ENCODE peak calls at places on chromosomes 2 and 18, in seven cellular contexts. Z is fibroblast of mammary gland, E is aorta, O is left lung, J is A549, B is left cardiac atrium, V is HFF-Myc. G is an unnamed sample.

GRCh38 chr2:190432567-190433231 is 24.5 kb downstream of the MFSD6 start:
- DNase-seq in E (no peak), Z (no peak), J (no peak), B (no peak), O (no peak), V (no peak), G (no peak)

GRCh38 chr2:132550285-132550684 is 119.7 kb downstream of the LYPD1 start:
- DNase-seq in V (no peak), Z (no peak), J (no peak), B (no peak), O (no peak), E (no peak), G (no peak)

GRCh38 chr2:182020319-182021055 is 34.8 kb downstream of the PPP1R1C start:
- DNase-seq in V (no peak), E (no peak), Z (peak), J (peak), O (no peak), B (no peak), G (no peak)

GRCh38 chr2:54204476-54204875 is 51.6 kb downstream of the TSPYL6 start:
- DNase-seq in E (no peak), B (no peak), O (no peak), Z (no peak), J (no peak), V (no peak), G (no peak)

GRCh38 chr2:32805104-32806095 is 141.4 kb upstream of the LTBP1 start:
- DNase-seq in E (no peak), V (no peak), Z (no peak), B (no peak), O (no peak), J (peak), G (no peak)

GRCh38 chr2:122412360-122412759 is 656.9 kb downstream of the TSN start:
- DNase-seq in E (no peak), Z (no peak), J (no peak), O (no peak), V (no peak), B (no peak), G (no peak)

GRCh38 chr2:70995227-70995729 is 605 bp upstream of the TEX261 start:
- DNase-seq in B (no peak), O (no peak), Z (peak), E (no peak), J (peak), V (peak), G (no peak)

GRCh38 chr2:10003206-10004125 is 39.9 kb upstream of the KLF11 start:
- DNase-seq in O (no peak), V (no peak), B (no peak), J (no peak), E (peak), Z (no peak), G (no peak)

GRCh38 chr2:156818944-156819343 is 382.8 kb downstream of the GPD2 start:
- DNase-seq in O (no peak), B (no peak), V (no peak), J (no peak), Z (peak), E (no peak), G (no peak)

GRCh38 chr2:133847591-133847990 is 279.3 kb upstream of the NCKAP5 start:
- DNase-seq in Z (no peak), E (no peak), O (no peak), J (no peak), B (no peak), V (no peak), G (no peak)

GRCh38 chr2:101251844-101252407 is 760 bp upstream of the CNOT11 start:
- DNase-seq in J (peak), B (no peak), O (no peak), V (no peak), E (no peak), Z (no peak), G (no peak)

GRCh38 chr2:189217546-189217945 is 38.0 kb upstream of the COL5A2 start:
- DNase-seq in V (no peak), J (peak), Z (peak), O (no peak), B (peak), E (no peak), G (no peak)

GRCh38 chr2:82344670-82345069 is 2040.1 kb upstream of the LRRTM1 start:
- DNase-seq in Z (no peak), O (no peak), V (no peak), J (peak), E (no peak), B (no peak), G (no peak)

GRCh38 chr2:208033701-208034502 is 8.6 kb upstream of the PLEKHM3 start:
- DNase-seq in E (no peak), J (peak), O (no peak), Z (peak), B (no peak), V (no peak), G (peak)

GRCh38 chr18:35371412-35372195 is 5.5 kb downstream of the ZNF396 start:
- DNase-seq in O (no peak), J (no peak), B (no peak), E (no peak), V (no peak), Z (peak), G (no peak)

GRCh38 chr2:96993367-96993766 is 7.0 kb upstream of the FAM178B start:
- DNase-seq in J (no peak), E (no peak), V (no peak), O (no peak), Z (no peak), B (no peak), G (no peak)

GRCh38 chr2:100780203-100781008 is 39.5 kb upstream of the NPAS2 start:
- DNase-seq in B (no peak), V (no peak), E (no peak), J (peak), Z (no peak), O (no peak), G (no peak)

GRCh38 chr2:14270036-14270582 is 362.4 kb upstream of the LRATD1 start:
- DNase-seq in V (no peak), E (no peak), Z (no peak), J (no peak), B (no peak), O (no peak), G (no peak)

GRCh38 chr2:18067980-18068379 is 189.5 kb downstream of the KCNS3 start:
- DNase-seq in J (no peak), B (no peak), V (no peak), Z (no peak), E (no peak), O (no peak), G (no peak)

GRCh38 chr2:176638167-176639015 is 369.1 kb downstream of the MTX2 start:
- DNase-seq in Z (peak), O (peak), J (peak), E (peak), B (peak), V (peak), G (peak)

GRCh38 chr2:105431367-105432088 is 32.7 kb upstream of the FHL2 start:
- DNase-seq in O (no peak), B (peak), Z (peak), J (no peak), E (no peak), V (no peak), G (no peak)

GRCh38 chr18:79479114-79479760 is 83.5 kb downstream of the NFATC1 start:
- DNase-seq in O (peak), V (no peak), J (no peak), E (peak), Z (no peak), B (peak), G (no peak)

GRCh38 chr2:120205901-120206581 is 17.2 kb downstream of the TMEM185B start:
- DNase-seq in B (no peak), Z (no peak), E (peak), V (no peak), O (no peak), J (no peak), G (no peak)

GRCh38 chr2:132715986-132716385 is 46.0 kb upstream of the LYPD1 start:
- DNase-seq in E (no peak), V (no peak), O (no peak), B (no peak), J (no peak), Z (no peak), G (no peak)

GRCh38 chr2:133607679-133608078 is 39.4 kb upstream of the NCKAP5 start:
- DNase-seq in B (no peak), J (no peak), O (no peak), Z (no peak), V (no peak), E (no peak), G (no peak)

GRCh38 chr2:19881866-19882265 is 19.9 kb downstream of the TTC32 start:
- DNase-seq in J (no peak), V (no peak), Z (no peak), E (no peak), B (no peak), O (no peak), G (no peak)